ENCODE peak calls at places on chromosome 7, in five cellular contexts. G is breast epithelium; S is heart left ventricle; T is brain microvascular endothelial cell; D is CD8-positive, alpha-beta T cell. V is an unnamed sample. For H3K27me3, the result is how much of the 10 kb centered on the place peaks cover.

GRCh38 chr7:41955475-41956243 is 252.8 kb upstream of the INHBA start:
- DNase-seq in D (no peak), T (peak), G (peak), S (peak), V (no peak)

GRCh38 chr7:100888529-100888987 is 957 bp downstream of the UFSP1 start:
- DNase-seq in D (no peak), G (no peak), S (no peak), T (no peak), V (no peak)

GRCh38 chr7:156607332-156608175 is 33.0 kb upstream of the RNF32 start:
- DNase-seq in S (no peak), D (no peak), T (no peak), G (no peak), V (no peak)

GRCh38 chr7:31249671-31250070 is 90.9 kb downstream of the NEUROD6 start:
- DNase-seq in G (no peak), D (no peak), T (no peak), S (no peak), V (no peak)

GRCh38 chr7:99096124-99096887 is 47.6 kb downstream of the SMURF1 start:
- DNase-seq in G (no peak), D (no peak), S (no peak), T (no peak), V (no peak)

GRCh38 chr7:21946228-21946709 is 570 bp upstream of the CDCA7L start:
- DNase-seq in S (no peak), D (no peak), T (no peak), G (peak), V (no peak)

GRCh38 chr7:129783097-129783919 is 169.5 kb downstream of the UBE2H start:
- DNase-seq in T (no peak), G (no peak), S (no peak), D (no peak), V (no peak)

GRCh38 chr7:1533569-1534329 is 3.2 kb downstream of the MAFK start:
- DNase-seq in T (peak), G (no peak), D (no peak), S (peak), V (peak)

GRCh38 chr7:124059375-124059774 is 26.5 kb upstream of the TMEM229A start:
- DNase-seq in S (no peak), T (no peak), D (no peak), G (no peak), V (no peak)

GRCh38 chr7:98641646-98642489 is 24.8 kb downstream of the NPTX2 start:
- DNase-seq in S (no peak), D (no peak), T (no peak), G (no peak), V (no peak)

GRCh38 chr7:158321056-158321700 is 266.4 kb downstream of the PTPRN2 start:
- DNase-seq in T (no peak), D (no peak), S (no peak), G (no peak), V (no peak)

GRCh38 chr7:70620333-70621055 is 511.4 kb upstream of the GALNT17 start:
- DNase-seq in D (no peak), G (no peak), S (no peak), T (no peak), V (no peak)

GRCh38 chr7:107029061-107029763 is 15.3 kb upstream of the PRKAR2B start:
- DNase-seq in S (no peak), D (no peak), G (no peak), T (no peak), V (no peak)

GRCh38 chr7:1692500-1693418 is 22.7 kb downstream of the ELFN1 start:
- DNase-seq in T (no peak), D (no peak), G (no peak), S (peak), V (no peak)

GRCh38 chr7:27123021-27123476 is 7.5 kb downstream of the HOXA4 start:
- DNase-seq in G (peak), D (no peak), T (no peak), S (no peak), V (no peak)

GRCh38 chr7:44162785-44163395 is 21.8 kb upstream of the MYL7 start:
- DNase-seq in G (no peak), T (no peak), D (no peak), S (no peak), V (no peak)

GRCh38 chr7:7534031-7534430 is 1.6 kb downstream of the COL28A1 start:
- DNase-seq in S (no peak), G (no peak), T (no peak), D (no peak), V (no peak)

GRCh38 chr7:132386249-132386681 is 190.0 kb downstream of the PLXNA4 start:
- DNase-seq in D (no peak), S (peak), T (no peak), G (no peak), V (no peak)

GRCh38 chr7:149863500-149863899 is 10.3 kb upstream of the ATP6V0E2 start:
- DNase-seq in D (no peak), T (no peak), G (no peak), S (no peak), V (no peak)

GRCh38 chr7:20318933-20319332 is 11.8 kb upstream of the ITGB8 start:
- DNase-seq in S (no peak), G (no peak), T (no peak), D (no peak), V (no peak)

GRCh38 chr7:5439209-5439571 is 15.6 kb upstream of the TNRC18 start:
- DNase-seq in T (no peak), G (no peak), D (no peak), S (no peak), V (no peak)

GRCh38 chr7:44955733-44956132 is 23.1 kb downstream of the MYO1G start:
- DNase-seq in D (no peak), G (peak), S (no peak), T (no peak), V (no peak)

GRCh38 chr7:43071604-43072003 is 40.8 kb upstream of the HECW1 start:
- DNase-seq in T (no peak), G (no peak), S (no peak), D (no peak), V (no peak)

GRCh38 chr7:63073736-63074135 is 924.9 kb upstream of the ZNF722 start:
- DNase-seq in S (no peak), T (no peak), G (no peak), D (no peak), V (no peak)

GRCh38 chr7:102841290-102841689 is 71.5 kb upstream of the LRRC17 start:
- DNase-seq in S (no peak), G (no peak), D (no peak), T (no peak), V (no peak)

GRCh38 chr7:124276005-124276606 is 243.2 kb upstream of the TMEM229A start:
- DNase-seq in D (no peak), G (no peak), T (peak), S (no peak), V (no peak)

DNA sequence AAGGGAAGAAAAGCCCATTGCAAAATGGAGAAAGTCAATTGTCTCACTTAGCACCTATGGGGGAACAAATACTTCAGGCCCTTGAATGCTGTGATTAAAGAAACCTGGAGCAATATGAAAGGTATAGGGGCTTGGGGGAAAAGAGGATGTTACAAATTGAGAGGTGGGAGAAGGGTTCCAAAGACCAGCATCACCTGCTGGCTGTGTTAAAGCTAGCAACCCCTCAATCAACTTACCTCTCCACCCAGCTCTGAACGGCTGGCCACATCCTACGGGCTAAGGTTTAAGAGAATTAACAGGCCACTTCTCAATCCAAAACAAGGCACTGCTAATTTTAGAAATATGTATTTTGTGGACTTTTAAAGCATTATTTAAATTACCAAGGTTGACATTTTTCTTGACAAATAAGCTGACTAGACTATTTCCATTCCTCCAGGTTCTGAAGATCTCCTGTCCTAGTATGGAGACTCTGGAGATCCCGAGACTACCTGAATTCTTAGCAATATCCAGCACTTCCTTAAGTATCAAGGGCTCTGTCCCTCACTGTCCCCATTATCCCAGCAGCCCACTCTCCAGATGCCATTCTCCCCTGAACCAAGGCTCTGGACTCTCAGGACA is 976 bp upstream of the H2BK1 start:
- DNase-seq in S (peak), T (no peak), G (no peak), D (no peak), V (no peak)
- TF ChIP-seq CTCF in S (no peak), T (peak), G (no peak), D (no peak), V (no peak)

GRCh38 chr7:434891-435486 is 84.7 kb downstream of the PDGFA start:
- DNase-seq in T (no peak), S (no peak), G (no peak), D (no peak), V (no peak)
- H3K27ac ChIP-seq in T (no peak), S (no peak), G (no peak), D (no peak), V (no peak)

GRCh38 chr7:112199672-112200071 is 6.5 kb downstream of the DOCK4 start:
- DNase-seq in T (no peak), S (no peak), G (no peak), D (no peak), V (no peak)
- H3K27me3 ChIP-seq in T (under half), S (under half), G (under half), D (under half), V (half or more)

GRCh38 chr7:115707236-115707635 is 323.3 kb downstream of the TFEC start:
- DNase-seq in S (no peak), G (no peak), D (no peak), T (no peak), V (no peak)
- TF ChIP-seq CTCF in S (peak), G (no peak), D (no peak), T (peak), V (no peak)